ENCODE peak calls at places on chromosomes 13 and 19, in ten cellular contexts. G is amniotic epithelial cell; V is heart right ventricle; K is hypothalamus; Q is progenitor cell of endocrine pancreas; L is AG08395; M is fibroblast of lung; D is stimulated activated CD4-positive, alpha-beta T cell treated with anti-CD3 and anti-CD28 coated beads, Interleukin-15, amount 100 ng/mL, for 48 hours; B is head of caudate nucleus; O is EH. F is an unnamed sample.

GRCh38 chr13:99590519-99591011 is 89.3 kb downstream of the TM9SF2 start:
- DNase-seq in G (no peak), V (peak), K (no peak), Q (no peak), L (peak), M (peak), D (no peak), B (no peak), O (peak), F (no peak)

GRCh38 chr19:17812099-17812498 is 9.2 kb downstream of the INSL3 start:
- DNase-seq in G (no peak), V (no peak), K (no peak), Q (no peak), L (no peak), M (no peak), D (no peak), B (no peak), O (no peak), F (no peak)

GRCh38 chr13:110883539-110883938 is 31.3 kb downstream of the ANKRD10 start:
- DNase-seq in G (peak), V (no peak), K (no peak), Q (no peak), L (no peak), M (no peak), D (no peak), B (no peak), O (no peak), F (no peak)

GRCh38 chr13:97018029-97018819 is 23.9 kb upstream of the OXGR1 start:
- DNase-seq in G (peak), V (peak), K (peak), Q (peak), L (peak), M (peak), D (peak), B (no peak), O (peak), F (peak)

GRCh38 chr13:36129539-36129938 is 1.6 kb downstream of the DCLK1 start:
- DNase-seq in G (no peak), V (no peak), K (no peak), Q (no peak), L (no peak), M (no peak), D (no peak), B (no peak), O (no peak), F (no peak)

GRCh38 chr13:113650731-113651148 is 7.3 kb downstream of the ATP4B start:
- DNase-seq in G (no peak), V (no peak), K (no peak), Q (no peak), L (no peak), M (no peak), D (no peak), B (no peak), O (no peak), F (no peak)

GRCh38 chr19:17860993-17861360 is 1.3 kb downstream of the RPL18A start:
- DNase-seq in G (no peak), V (no peak), K (no peak), Q (no peak), L (no peak), M (no peak), D (no peak), B (no peak), O (peak), F (no peak)

GRCh38 chr19:2537544-2537943 is 61.6 kb downstream of the GADD45B start:
- DNase-seq in G (no peak), V (no peak), K (no peak), Q (no peak), L (no peak), M (no peak), D (no peak), B (no peak), O (no peak), F (no peak)

GRCh38 chr13:30159446-30159839 is 147.9 kb downstream of the KATNAL1 start:
- DNase-seq in G (peak), V (no peak), K (no peak), Q (no peak), L (peak), M (peak), D (peak), B (no peak), O (peak), F (peak)